ENCODE peak calls at places on chromosomes 2 and 18, in six cellular contexts. L is heart left ventricle, O is tibial artery, A is right lobe of liver, N is A549, X is MM.1S. V is an unnamed sample.
A peak's percentile ranks its signal among the peaks of the same experiment; 100 is the strongest.

GRCh38 chr2:74944987-74945782 is 13.3 kb upstream of the POLE4 start:
- DNase-seq in L (no peak), O (no peak), A (no peak), N (no peak), X (no peak), V (no peak)

GRCh38 chr18:22132258-22132657 is 37.1 kb upstream of the GATA6 start:
- DNase-seq in L (no peak), O (no peak), A (no peak), N (no peak), X (no peak), V (no peak)

GRCh38 chr2:65660340-65660739 is 227.9 kb upstream of the SPRED2 start:
- DNase-seq in L (no peak), O (no peak), A (no peak), N (no peak), X (no peak), V (no peak)

GRCh38 chr2:125085904-125086303 is 1060.8 kb downstream of the CNTNAP5 start:
- DNase-seq in L (no peak), O (no peak), A (no peak), N (no peak), X (no peak), V (no peak)

GRCh38 chr18:31738460-31739407 is 21.9 kb downstream of the SLC25A52 start:
- DNase-seq in L (no peak), O (no peak), A (peak; percentile 78), N (peak; percentile 4), X (no peak), V (no peak)

GRCh38 chr2:69807821-69808540 is 21.5 kb upstream of the GMCL1 start:
- DNase-seq in L (no peak), O (no peak), A (no peak), N (no peak), X (no peak), V (no peak)

GRCh38 chr2:190511104-190511503 is 23.4 kb downstream of the NEMP2 start:
- DNase-seq in L (no peak), O (no peak), A (no peak), N (peak; percentile 56), X (peak; percentile 19), V (no peak)

GRCh38 chr2:238629064-238629463 is 202.3 kb downstream of the ASB1 start:
- DNase-seq in L (no peak), O (no peak), A (no peak), N (no peak), X (no peak), V (no peak)

GRCh38 chr2:166803314-166803986 is 84.8 kb upstream of the XIRP2 start:
- DNase-seq in L (no peak), O (no peak), A (no peak), N (no peak), X (no peak), V (no peak)

GRCh38 chr2:10790228-10790973 is 22.2 kb downstream of the PDIA6 start:
- DNase-seq in L (no peak), O (no peak), A (no peak), N (no peak), X (peak; percentile 89), V (no peak)

GRCh38 chr2:175567435-175568061 is 386.0 kb upstream of the ATP5MC3 start:
- DNase-seq in L (no peak), O (no peak), A (no peak), N (no peak), X (peak; percentile 22), V (no peak)

GRCh38 chr18:54389143-54389505 is 31.4 kb downstream of the C18orf54 start:
- DNase-seq in L (no peak), O (no peak), A (no peak), N (no peak), X (no peak), V (no peak)

GRCh38 chr2:102383722-102384121 is 28.1 kb downstream of the IL18R1 start:
- DNase-seq in L (no peak), O (no peak), A (no peak), N (no peak), X (no peak), V (no peak)

GRCh38 chr18:49362431-49362830 is 98.0 kb downstream of the DYM start:
- DNase-seq in L (no peak), O (no peak), A (no peak), N (no peak), X (no peak), V (no peak)

GRCh38 chr2:30243231-30243630 is 11.9 kb downstream of the LBH start:
- DNase-seq in L (no peak), O (no peak), A (no peak), N (no peak), X (no peak), V (no peak)

GRCh38 chr2:48170281-48170680 is 264.0 kb upstream of the FBXO11 start:
- DNase-seq in L (no peak), O (no peak), A (no peak), N (no peak), X (no peak), V (no peak)

GRCh38 chr2:8544786-8545631 is 136.8 kb upstream of the ID2 start:
- DNase-seq in L (peak; percentile 79), O (peak; percentile 79), A (no peak), N (peak; percentile 35), X (no peak), V (peak; percentile 91)

GRCh38 chr2:233074106-233074505 is 14.0 kb downstream of the INPP5D start:
- DNase-seq in L (no peak), O (peak; percentile 19), A (no peak), N (no peak), X (no peak), V (peak; percentile 44)

GRCh38 chr18:50796495-50796894 is 23.3 kb downstream of the MRO start:
- DNase-seq in L (no peak), O (no peak), A (no peak), N (no peak), X (no peak), V (no peak)

GRCh38 chr2:217075225-217075802 is 215.4 kb upstream of the TNP1 start:
- DNase-seq in L (peak; percentile 54), O (peak; percentile 88), A (no peak), N (no peak), X (no peak), V (no peak)

GRCh38 chr2:54955674-54956391 is 94.4 kb downstream of the RTN4 start:
- DNase-seq in L (no peak), O (no peak), A (no peak), N (no peak), X (no peak), V (no peak)

DNA sequence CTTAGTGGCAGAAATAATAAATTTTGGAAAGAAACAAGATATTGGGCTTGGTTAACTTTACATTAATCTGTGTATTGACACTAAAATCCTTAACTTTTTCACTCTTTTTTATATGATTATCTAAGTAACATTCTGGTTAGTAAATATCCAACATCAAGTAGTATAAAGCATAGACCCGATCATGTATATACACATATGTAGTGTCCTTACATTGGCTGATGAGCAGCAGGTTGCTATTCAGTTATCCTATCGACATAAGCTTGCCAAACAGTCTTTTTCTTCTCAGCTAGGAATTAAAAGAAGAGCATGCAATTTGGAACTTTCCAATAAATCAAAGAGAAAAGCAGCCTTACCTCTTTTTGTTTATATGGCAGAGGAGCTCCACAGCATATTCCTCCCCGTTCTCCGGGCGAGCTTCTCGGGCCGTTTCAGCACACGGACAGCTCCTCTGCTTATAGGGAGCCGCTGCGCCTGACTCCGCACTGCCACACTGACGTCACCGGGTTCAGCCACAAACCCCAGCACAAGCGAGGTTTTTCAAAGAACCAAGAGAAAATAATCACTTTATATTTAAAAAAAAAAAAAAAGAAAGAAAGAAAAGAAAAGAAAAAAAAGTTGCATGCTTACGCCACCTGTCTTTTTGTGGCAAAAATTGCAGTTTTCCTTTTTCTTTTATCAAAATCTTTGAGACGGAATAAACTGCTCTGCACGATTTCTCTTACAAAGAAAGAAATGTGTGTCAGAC is at the start of gene SCG2:
- DNase-seq in L (peak; percentile 55), O (peak; percentile 83), A (peak; percentile 69), N (peak; percentile 77), X (peak; percentile 64), V (peak; percentile 25)
- H3K4me3 ChIP-seq in L (no peak within 1 kb of the TSS), O (no peak within 1 kb of the TSS), A (no peak within 1 kb of the TSS), N (peak within 1 kb of the TSS; percentile 19), X (no peak within 1 kb of the TSS), V (no peak within 1 kb of the TSS)

DNA sequence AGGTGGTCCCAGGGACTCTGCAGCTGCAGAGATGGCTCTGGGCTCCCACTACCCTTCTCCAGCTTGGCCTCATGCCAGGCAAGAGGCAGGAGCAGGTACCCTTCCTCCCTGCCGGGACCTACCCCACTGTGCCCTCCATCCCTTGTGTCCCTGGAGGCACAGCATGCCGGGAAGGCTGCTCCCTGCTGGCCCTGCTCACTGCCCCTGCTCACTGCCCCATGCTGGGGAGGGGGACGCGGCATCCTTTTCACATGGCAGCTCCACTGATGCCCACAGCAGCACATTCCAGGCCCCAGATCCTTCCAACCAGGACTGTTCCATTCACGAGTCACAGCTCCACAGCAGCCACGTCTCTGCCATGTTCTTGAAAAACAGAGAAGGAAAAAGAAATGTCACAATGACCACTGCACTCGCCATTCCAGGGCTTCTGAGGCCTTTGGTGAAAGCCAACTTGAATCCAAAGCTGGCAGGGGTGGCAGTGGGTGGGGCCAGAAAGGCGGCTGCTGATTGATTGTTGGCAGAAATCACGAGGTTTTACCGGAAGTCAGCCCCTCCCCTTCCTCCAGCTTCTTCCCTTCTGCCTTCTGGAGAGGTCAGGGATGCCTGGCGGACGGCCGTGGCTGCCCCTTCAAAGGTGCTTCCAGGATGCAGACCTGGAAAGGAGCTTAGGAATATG is 268.0 kb downstream of the CYP26B1 start:
- DNase-seq in L (no peak), O (no peak), A (no peak), N (no peak), X (no peak), V (no peak)
- H3K4me1 ChIP-seq in L (peaks cover 27% of the 10 kb centered on the region), O (peaks cover 31% of the 10 kb centered on the region), A (no peaks in the 10 kb centered on the region), N (peaks cover 43% of the 10 kb centered on the region), X (no peaks in the 10 kb centered on the region), V (no peaks in the 10 kb centered on the region)

GRCh38 chr18:58512648-58513338 is 116.1 kb downstream of the ALPK2 start:
- DNase-seq in L (no peak), O (no peak), A (no peak), N (no peak), X (no peak), V (no peak)
- H3K4me3 ChIP-seq in L (no peak overlapping the region), O (no peak overlapping the region), A (no peak overlapping the region), N (no peak overlapping the region), X (no peak overlapping the region), V (no peak overlapping the region)

GRCh38 chr18:13563390-13563805 is 163.0 kb downstream of the FAM210A start:
- DNase-seq in L (no peak), O (peak; percentile 68), A (no peak), N (no peak), X (no peak), V (no peak)

GRCh38 chr18:13565228-13565627 is 161.1 kb downstream of the FAM210A start:
- DNase-seq in L (peak; percentile 69), O (peak; percentile 70), A (no peak), N (no peak), X (no peak), V (no peak)

GRCh38 chr18:13564579-13564978 is 161.8 kb downstream of the FAM210A start:
- DNase-seq in L (peak; percentile 65), O (peak; percentile 70), A (no peak), N (no peak), X (no peak), V (no peak)

GRCh38 chr18:13560306-13560705 is 166.1 kb downstream of the FAM210A start:
- DNase-seq in L (no peak), O (no peak), A (no peak), N (no peak), X (no peak), V (no peak)

DNA sequence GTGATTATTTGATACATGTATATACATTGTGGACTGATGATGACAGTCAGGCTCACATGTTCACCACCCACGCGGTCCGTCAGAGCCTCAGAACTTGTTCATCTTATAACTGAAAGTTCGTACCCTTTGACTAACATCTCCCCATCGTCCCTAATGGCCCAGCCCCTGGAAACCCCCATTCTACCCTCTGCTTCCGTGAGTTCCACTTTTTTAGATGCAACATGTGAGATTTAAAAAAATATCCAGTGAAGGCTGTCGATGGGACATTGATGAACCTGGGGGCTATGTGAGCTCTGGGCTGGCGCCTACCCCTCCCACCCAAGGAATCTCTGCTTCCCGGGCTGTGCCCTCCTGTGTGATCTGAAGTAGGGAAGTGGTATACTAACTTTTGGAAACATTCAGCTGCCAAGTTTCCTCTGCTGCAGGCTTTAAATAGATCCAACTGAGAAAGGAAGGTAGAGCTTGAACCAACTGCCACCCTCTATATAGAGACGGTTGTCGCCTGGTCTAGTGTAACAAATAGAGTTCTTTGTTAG is 163.8 kb downstream of the FAM210A start:
- DNase-seq in L (no peak), O (no peak), A (no peak), N (no peak), X (no peak), V (no peak)
- H3K4me1 ChIP-seq in L (peaks cover 76% of the 10 kb centered on the region), O (peaks cover 13% of the 10 kb centered on the region), A (no peaks in the 10 kb centered on the region), N (no peaks in the 10 kb centered on the region), X (peaks cover 8% of the 10 kb centered on the region), V (peaks cover 8% of the 10 kb centered on the region)

V was measured in Peyer's patch.